ENCODE peak calls at places on chromosomes 16 and 17, in seven cellular contexts. B is prostate gland, T is heart right ventricle, P is PC-3, G is WERI-Rb-1, X is Peyer's patch, Y is fibroblast of lung. W is an unnamed sample. For H3K27me3, the result is how much of the 10 kb centered on the place peaks cover.

GRCh38 chr17:76136276-76137025 is 4.6 kb downstream of the FOXJ1 start:
- DNase-seq in B (no peak), T (no peak), P (no peak), G (no peak), X (no peak), Y (no peak), W (no peak)

GRCh38 chr16:67248401-67249177 is at the start of gene SLC9A5:
- DNase-seq in B (no peak), T (peak), P (no peak), G (peak), X (no peak), Y (no peak), W (peak)

GRCh38 chr16:29012913-29013641 is 28.2 kb downstream of the LAT start:
- DNase-seq in B (no peak), T (no peak), P (no peak), G (no peak), X (no peak), Y (peak), W (no peak)

GRCh38 chr17:44787271-44787940 is 28.6 kb downstream of the ADAM11 start:
- DNase-seq in B (no peak), T (no peak), P (no peak), G (no peak), X (peak), Y (no peak), W (no peak)

GRCh38 chr16:4404247-4404966 is 12.0 kb downstream of the CORO7 start:
- DNase-seq in B (no peak), T (no peak), P (peak), G (peak), X (peak), Y (no peak), W (peak)

GRCh38 chr16:67481561-67482259 is 753 bp upstream of the ATP6V0D1 start:
- DNase-seq in B (no peak), T (peak), P (no peak), G (peak), X (peak), Y (peak), W (peak)

GRCh38 chr17:63113167-63113566 is 147.1 kb downstream of the TANC2 start:
- DNase-seq in B (no peak), T (no peak), P (peak), G (no peak), X (no peak), Y (peak), W (no peak)

GRCh38 chr16:50282010-50282538 is 15.7 kb downstream of the ADCY7 start:
- DNase-seq in B (peak), T (peak), P (no peak), G (no peak), X (peak), Y (peak), W (no peak)

GRCh38 chr17:80663783-80664206 is 119.2 kb downstream of the RPTOR start:
- DNase-seq in B (no peak), T (no peak), P (no peak), G (no peak), X (peak), Y (peak), W (no peak)

GRCh38 chr16:1771072-1771863 is at the start of gene NME3:
- DNase-seq in B (peak), T (peak), P (peak), G (peak), X (peak), Y (peak), W (peak)

GRCh38 chr16:70478912-70479341 is 24.5 kb downstream of the FCSK start:
- DNase-seq in B (no peak), T (no peak), P (no peak), G (no peak), X (no peak), Y (peak), W (no peak)

GRCh38 chr16:52592216-52592592 is 45.3 kb upstream of the TOX3 start:
- DNase-seq in B (no peak), T (no peak), P (no peak), G (no peak), X (no peak), Y (no peak), W (no peak)

GRCh38 chr16:59684911-59685310 is 950.8 kb upstream of the GOT2 start:
- DNase-seq in B (no peak), T (no peak), P (no peak), G (no peak), X (no peak), Y (peak), W (no peak)

GRCh38 chr16:77289331-77289809 is 90.2 kb downstream of the SYCE1L start:
- DNase-seq in B (no peak), T (no peak), P (peak), G (peak), X (no peak), Y (peak), W (no peak)

GRCh38 chr16:49312389-49312990 is 30.9 kb upstream of the CBLN1 start:
- DNase-seq in B (no peak), T (no peak), P (no peak), G (no peak), X (no peak), Y (no peak), W (no peak)

GRCh38 chr16:66695474-66695934 is 1.0 kb downstream of the CMTM4 start:
- DNase-seq in B (peak), T (no peak), P (no peak), G (no peak), X (no peak), Y (no peak), W (no peak)

GRCh38 chr17:46814446-46814845 is 4.0 kb downstream of the WNT3 start:
- DNase-seq in B (no peak), T (no peak), P (no peak), G (peak), X (no peak), Y (no peak), W (no peak)
- H3K27me3 ChIP-seq in B (under half), T (half or more), P (under half), G (under half), X (under half), Y (under half), W (under half)

GRCh38 chr17:21036361-21036881 is 6.4 kb downstream of the USP22 start:
- DNase-seq in B (no peak), T (no peak), P (no peak), G (no peak), X (peak), Y (no peak), W (no peak)
- H3K4me3 ChIP-seq in B (no peak), T (no peak), P (no peak), G (no peak), X (no peak), Y (peak), W (no peak)

GRCh38 chr16:80541306-80541694 is 507 bp downstream of the DYNLRB2 start:
- DNase-seq in B (no peak), T (no peak), P (no peak), G (no peak), X (no peak), Y (no peak), W (no peak)
- H3K27me3 ChIP-seq in B (under half), T (under half), P (under half), G (under half), X (under half), Y (under half), W (under half)

GRCh38 chr17:74862919-74863318 is 3.2 kb upstream of the GRIN2C start:
- DNase-seq in B (no peak), T (no peak), P (no peak), G (no peak), X (no peak), Y (no peak), W (no peak)

GRCh38 chr17:74863420-74864296 is 4.0 kb upstream of the GRIN2C start:
- DNase-seq in B (no peak), T (no peak), P (peak), G (no peak), X (no peak), Y (no peak), W (no peak)

GRCh38 chr17:74860999-74861553 is 1.4 kb upstream of the GRIN2C start:
- DNase-seq in B (no peak), T (no peak), P (no peak), G (no peak), X (no peak), Y (no peak), W (no peak)

GRCh38 chr17:74861554-74862107 is 1.9 kb upstream of the GRIN2C start:
- DNase-seq in B (no peak), T (no peak), P (no peak), G (no peak), X (no peak), Y (no peak), W (no peak)

GRCh38 chr17:74862108-74862901 is 2.6 kb upstream of the GRIN2C start:
- DNase-seq in B (no peak), T (peak), P (peak), G (peak), X (peak), Y (peak), W (peak)
- H3K4me3 ChIP-seq in B (no peak), T (no peak), P (no peak), G (peak), X (peak), Y (no peak), W (no peak)

GRCh38 chr17:67487506-67487905 is 110.4 kb downstream of the PITPNC1 start:
- DNase-seq in B (no peak), T (no peak), P (no peak), G (no peak), X (no peak), Y (peak), W (no peak)
- H3K27me3 ChIP-seq in B (under half), T (under half), P (under half), G (under half), X (under half), Y (under half), W (under half)